ENCODE peak calls at places on chromosomes 4 and X, in six cellular contexts. One of them, this sample, is unnamed.
A peak's percentile ranks its signal among the peaks of the same experiment; 100 is the strongest.

GRCh38 chrX:153554519-153555167 is 37.2 kb downstream of the ATP2B3 start:
- DNase-seq in cardiac muscle cell: peak; percentile 53
- DNase-seq in COR-L47: peak; percentile 28
- DNase-seq in fibroblast of the aortic adventitia: peak; percentile 51
- DNase-seq in stimulated activated CD4-positive, alpha-beta T cell treated with anti-CD3 and anti-CD28 coated beads, Interleukin-15, amount 100 ng/mL, for 1 hour: peak; percentile 47
- DNase-seq in GM04503: no peak
- DNase-seq in this sample: peak; percentile 27

GRCh38 chr4:3013839-3014350 is 50.5 kb downstream of the GRK4 start:
- DNase-seq in fibroblast of the aortic adventitia: no peak
- DNase-seq in stimulated activated CD4-positive, alpha-beta T cell treated with anti-CD3 and anti-CD28 coated beads, Interleukin-15, amount 100 ng/mL, for 1 hour: no peak
- DNase-seq in COR-L47: no peak
- DNase-seq in GM04503: no peak
- DNase-seq in cardiac muscle cell: peak; percentile 73
- DNase-seq in this sample: no peak

GRCh38 chr4:105460306-105460705 is 13.6 kb downstream of the PPA2 start:
- DNase-seq in stimulated activated CD4-positive, alpha-beta T cell treated with anti-CD3 and anti-CD28 coated beads, Interleukin-15, amount 100 ng/mL, for 1 hour: no peak
- DNase-seq in GM04503: no peak
- DNase-seq in cardiac muscle cell: no peak
- DNase-seq in fibroblast of the aortic adventitia: no peak
- DNase-seq in COR-L47: no peak
- DNase-seq in this sample: no peak

GRCh38 chrX:68443155-68443868 is 10.0 kb upstream of the OPHN1 start:
- DNase-seq in cardiac muscle cell: no peak
- DNase-seq in GM04503: no peak
- DNase-seq in COR-L47: no peak
- DNase-seq in stimulated activated CD4-positive, alpha-beta T cell treated with anti-CD3 and anti-CD28 coated beads, Interleukin-15, amount 100 ng/mL, for 1 hour: no peak
- DNase-seq in fibroblast of the aortic adventitia: no peak
- DNase-seq in this sample: peak; percentile 33

GRCh38 chr4:152778656-152779512 is 646 bp downstream of the TIGD4 start:
- DNase-seq in fibroblast of the aortic adventitia: peak; percentile 29
- DNase-seq in cardiac muscle cell: no peak
- DNase-seq in GM04503: no peak
- DNase-seq in stimulated activated CD4-positive, alpha-beta T cell treated with anti-CD3 and anti-CD28 coated beads, Interleukin-15, amount 100 ng/mL, for 1 hour: no peak
- DNase-seq in COR-L47: no peak
- DNase-seq in this sample: peak; percentile 30

GRCh38 chr4:84258905-84259830 is 239.9 kb downstream of the NKX6-1 start:
- DNase-seq in fibroblast of the aortic adventitia: peak; percentile 43
- DNase-seq in cardiac muscle cell: no peak
- DNase-seq in COR-L47: peak; percentile 4
- DNase-seq in GM04503: no peak
- DNase-seq in stimulated activated CD4-positive, alpha-beta T cell treated with anti-CD3 and anti-CD28 coated beads, Interleukin-15, amount 100 ng/mL, for 1 hour: no peak
- DNase-seq in this sample: peak; percentile 21

GRCh38 chr4:153798436-153798835 is 9.6 kb upstream of the SFRP2 start:
- DNase-seq in stimulated activated CD4-positive, alpha-beta T cell treated with anti-CD3 and anti-CD28 coated beads, Interleukin-15, amount 100 ng/mL, for 1 hour: no peak
- DNase-seq in COR-L47: no peak
- DNase-seq in cardiac muscle cell: no peak
- DNase-seq in GM04503: no peak
- DNase-seq in fibroblast of the aortic adventitia: no peak
- DNase-seq in this sample: no peak

GRCh38 chrX:17869580-17869979 is 8.5 kb upstream of the RAI2 start:
- DNase-seq in GM04503: no peak
- DNase-seq in cardiac muscle cell: no peak
- DNase-seq in COR-L47: no peak
- DNase-seq in stimulated activated CD4-positive, alpha-beta T cell treated with anti-CD3 and anti-CD28 coated beads, Interleukin-15, amount 100 ng/mL, for 1 hour: no peak
- DNase-seq in fibroblast of the aortic adventitia: no peak
- DNase-seq in this sample: no peak

GRCh38 chr4:26874110-26874509 is 13.5 kb downstream of the STIM2 start:
- DNase-seq in GM04503: no peak
- DNase-seq in fibroblast of the aortic adventitia: no peak
- DNase-seq in cardiac muscle cell: no peak
- DNase-seq in stimulated activated CD4-positive, alpha-beta T cell treated with anti-CD3 and anti-CD28 coated beads, Interleukin-15, amount 100 ng/mL, for 1 hour: no peak
- DNase-seq in COR-L47: no peak
- DNase-seq in this sample: no peak

GRCh38 chr4:122705035-122705434 is 27.5 kb upstream of the BBS12 start:
- DNase-seq in fibroblast of the aortic adventitia: no peak
- DNase-seq in GM04503: no peak
- DNase-seq in COR-L47: no peak
- DNase-seq in cardiac muscle cell: no peak
- DNase-seq in stimulated activated CD4-positive, alpha-beta T cell treated with anti-CD3 and anti-CD28 coated beads, Interleukin-15, amount 100 ng/mL, for 1 hour: no peak
- DNase-seq in this sample: no peak

GRCh38 chrX:16786791-16787735 is 797 bp downstream of the TXLNG start:
- DNase-seq in GM04503: no peak
- DNase-seq in stimulated activated CD4-positive, alpha-beta T cell treated with anti-CD3 and anti-CD28 coated beads, Interleukin-15, amount 100 ng/mL, for 1 hour: peak; percentile 5
- DNase-seq in fibroblast of the aortic adventitia: peak; percentile 32
- DNase-seq in COR-L47: peak; percentile 61
- DNase-seq in cardiac muscle cell: peak; percentile 30
- DNase-seq in this sample: peak; percentile 19

GRCh38 chr4:16890651-16891050 is 7.8 kb downstream of the LDB2 start:
- DNase-seq in fibroblast of the aortic adventitia: no peak
- DNase-seq in stimulated activated CD4-positive, alpha-beta T cell treated with anti-CD3 and anti-CD28 coated beads, Interleukin-15, amount 100 ng/mL, for 1 hour: no peak
- DNase-seq in GM04503: no peak
- DNase-seq in cardiac muscle cell: no peak
- DNase-seq in COR-L47: no peak
- DNase-seq in this sample: no peak